ENCODE peak calls at places on chromosome 7, in eight cellular contexts. F is retina; X is A172; T is activated CD8-positive, alpha-beta T cell treated with anti-CD3 and anti-CD28 coated beads, Interleukin-2, amount 10 ng/mL, durations not matched to agents 7 days and 5 days; P is astrocyte of the cerebellum; C is activated T-cell treated with anti-CD3 and anti-CD28 coated beads for 48 hours; S is PC-3; B is stromal cell of bone marrow. R is an unnamed sample.

GRCh38 chr7:70436815-70437350 is 695.1 kb upstream of the GALNT17 start:
- DNase-seq in C (no peak), F (peak), T (no peak), S (no peak), P (no peak), B (no peak), X (no peak), R (no peak)

GRCh38 chr7:129205126-129205818 is 16.8 kb downstream of the SMO start:
- DNase-seq in T (no peak), S (no peak), B (no peak), P (no peak), F (no peak), C (no peak), X (no peak), R (no peak)

GRCh38 chr7:97770845-97771244 is 39.0 kb downstream of the TAC1 start:
- DNase-seq in B (no peak), F (no peak), P (no peak), C (no peak), S (peak), X (peak), T (no peak), R (no peak)

GRCh38 chr7:14637968-14638367 is 264.6 kb downstream of the DGKB start:
- DNase-seq in X (no peak), B (no peak), P (no peak), T (no peak), F (no peak), S (peak), C (no peak), R (no peak)

GRCh38 chr7:134645935-134646334 is 718 bp upstream of the BPGM start:
- DNase-seq in P (no peak), C (no peak), S (peak), F (no peak), X (peak), T (no peak), B (no peak), R (no peak)

GRCh38 chr7:140537750-140538482 is 58.6 kb upstream of the MKRN1 start:
- DNase-seq in S (no peak), B (no peak), P (no peak), T (no peak), X (no peak), C (no peak), F (no peak), R (no peak)

GRCh38 chr7:94514917-94515316 is 5.3 kb downstream of the CASD1 start:
- DNase-seq in S (no peak), P (no peak), X (no peak), B (no peak), C (no peak), T (no peak), F (no peak), R (no peak)

GRCh38 chr7:19145429-19146201 is 394 bp upstream of the FERD3L start:
- DNase-seq in B (no peak), X (no peak), P (no peak), T (no peak), F (peak), C (no peak), S (no peak), R (no peak)

GRCh38 chr7:69199661-69200060 is 398.6 kb upstream of the AUTS2 start:
- DNase-seq in X (no peak), B (no peak), T (no peak), C (no peak), P (no peak), F (no peak), S (no peak), R (no peak)

GRCh38 chr7:33805630-33806233 is 99.6 kb upstream of the BMPER start:
- DNase-seq in T (no peak), S (peak), B (peak), P (no peak), F (no peak), C (no peak), X (peak), R (no peak)

GRCh38 chr7:105691029-105691691 is 109.9 kb upstream of the EFCAB10 start:
- DNase-seq in S (peak), P (no peak), T (peak), F (peak), B (no peak), X (peak), C (no peak), R (no peak)

GRCh38 chr7:56053993-56054392 is 2.4 kb downstream of the CCT6A start:
- DNase-seq in C (no peak), F (no peak), T (no peak), B (no peak), S (no peak), P (no peak), X (no peak), R (no peak)

GRCh38 chr7:66950311-66950710 is 29.3 kb downstream of the TMEM248 start:
- DNase-seq in T (no peak), B (no peak), S (no peak), X (peak), F (no peak), P (no peak), C (no peak), R (no peak)

GRCh38 chr7:40015790-40016296 is 65.8 kb downstream of the CDK13 start:
- DNase-seq in P (peak), B (peak), C (no peak), T (no peak), F (no peak), S (peak), X (peak), R (no peak)

GRCh38 chr7:21971780-21972396 is 26.2 kb upstream of the CDCA7L start:
- DNase-seq in B (no peak), F (no peak), C (no peak), T (no peak), P (no peak), X (peak), S (no peak), R (no peak)

GRCh38 chr7:82317257-82317721 is 126.3 kb downstream of the CACNA2D1 start:
- DNase-seq in X (no peak), F (no peak), C (no peak), S (no peak), P (no peak), B (no peak), T (no peak), R (no peak)

GRCh38 chr7:45066409-45066808 is 22.4 kb downstream of the NACAD start:
- DNase-seq in C (no peak), F (no peak), P (no peak), X (no peak), B (no peak), S (no peak), T (no peak), R (no peak)

GRCh38 chr7:155584763-155585531 is 38.6 kb upstream of the CNPY1 start:
- DNase-seq in X (no peak), T (no peak), C (no peak), S (peak), B (peak), P (no peak), F (peak), R (no peak)

GRCh38 chr7:16980539-16980938 is 98.8 kb upstream of the AGR3 start:
- DNase-seq in T (no peak), C (no peak), F (no peak), S (no peak), P (no peak), X (no peak), B (no peak), R (no peak)

GRCh38 chr7:39946693-39947092 is 3.4 kb upstream of the CDK13 start:
- DNase-seq in P (no peak), B (no peak), X (no peak), C (no peak), S (no peak), T (no peak), F (no peak), R (no peak)

GRCh38 chr7:6306471-6306870 is 34.0 kb upstream of the CYTH3 start:
- DNase-seq in B (no peak), X (peak), C (no peak), T (no peak), F (no peak), S (peak), P (peak), R (no peak)

GRCh38 chr7:101919363-101920115 is 102.1 kb downstream of the CUX1 start:
- DNase-seq in C (no peak), F (no peak), T (no peak), X (no peak), S (no peak), P (no peak), B (no peak), R (no peak)

GRCh38 chr7:11170863-11171568 is 197.3 kb downstream of the PHF14 start:
- DNase-seq in C (no peak), S (no peak), X (no peak), B (no peak), P (no peak), F (no peak), T (no peak), R (no peak)

GRCh38 chr7:79624336-79624735 is 170.9 kb upstream of the MAGI2 start:
- DNase-seq in F (no peak), P (no peak), C (no peak), S (peak), X (no peak), T (no peak), B (no peak), R (no peak)

GRCh38 chr7:2921748-2922147 is 77.6 kb upstream of the GNA12 start:
- DNase-seq in X (no peak), S (peak), T (no peak), C (no peak), F (peak), P (no peak), B (no peak), R (no peak)

GRCh38 chr7:36400606-36401005 is 10.9 kb downstream of the ANLN start:
- DNase-seq in T (no peak), P (peak), S (no peak), C (no peak), X (no peak), B (no peak), F (no peak), R (peak)

GRCh38 chr7:82362129-82362528 is 81.4 kb downstream of the CACNA2D1 start:
- DNase-seq in T (no peak), X (no peak), S (no peak), B (peak), P (no peak), C (no peak), F (no peak), R (peak)

GRCh38 chr7:47350425-47350824 is 231.5 kb downstream of the TNS3 start:
- DNase-seq in B (no peak), P (no peak), F (no peak), T (no peak), X (no peak), S (no peak), C (no peak), R (no peak)

GRCh38 chr7:80054356-80054755 is 80.3 kb upstream of the GNAI1 start:
- DNase-seq in C (no peak), X (no peak), T (no peak), S (peak), P (no peak), F (no peak), B (no peak), R (no peak)

GRCh38 chr7:127383123-127383835 is 9.2 kb downstream of the ZNF800 start:
- DNase-seq in S (peak), C (no peak), B (no peak), X (no peak), T (no peak), P (no peak), F (no peak), R (no peak)

GRCh38 chr7:3722396-3722846 is 421.4 kb downstream of the SDK1 start:
- DNase-seq in C (peak), X (no peak), F (peak), T (peak), P (no peak), B (no peak), S (no peak), R (no peak)

GRCh38 chr7:51078653-51079052 is 238.0 kb downstream of the COBL start:
- DNase-seq in C (no peak), F (no peak), S (no peak), T (no peak), P (no peak), B (no peak), X (no peak), R (no peak)